ENCODE peak calls at places on chromosome 22, in four cellular contexts. U is NT2/D1, J is IMR-90, K is MM.1S. P is an unnamed sample.

GRCh38 chr22:43152001-43152354 is 619 bp downstream of the TSPO start:
- DNase-seq in J (no peak), K (no peak), U (no peak), P (no peak)

GRCh38 chr22:46262449-46263207 is 515 bp downstream of the PKDREJ start:
- DNase-seq in J (peak), U (peak), K (no peak), P (peak)

GRCh38 chr22:43128928-43129424 is 14.2 kb downstream of the MCAT start:
- DNase-seq in K (peak), U (no peak), J (no peak), P (no peak)

GRCh38 chr22:21639359-21639758 is 2.7 kb upstream of the SDF2L1 start:
- DNase-seq in U (no peak), K (no peak), J (no peak), P (no peak)

GRCh38 chr22:24466831-24467249 is 28.3 kb upstream of the UPB1 start:
- DNase-seq in K (peak), U (peak), J (peak), P (peak)

GRCh38 chr22:30695871-30696655 is 1.4 kb downstream of the OSBP2 start:
- DNase-seq in J (no peak), K (no peak), U (no peak), P (no peak)

GRCh38 chr22:25354456-25354855 is 135.0 kb downstream of the CRYBB2 start:
- DNase-seq in U (no peak), J (no peak), K (no peak), P (no peak)

GRCh38 chr22:46001046-46001425 is 24.1 kb upstream of the WNT7B start:
- DNase-seq in U (no peak), J (no peak), K (no peak), P (no peak)

GRCh38 chr22:47379037-47379436 is 616.6 kb downstream of the TBC1D22A start:
- DNase-seq in K (no peak), J (no peak), U (no peak), P (no peak)

GRCh38 chr22:28146401-28147304 is 227.6 kb upstream of the PITPNB start:
- DNase-seq in K (peak), J (no peak), U (no peak), P (peak)

GRCh38 chr22:36741204-36741793 is 34.6 kb downstream of the IFT27 start:
- DNase-seq in K (peak), J (no peak), U (peak), P (no peak)

GRCh38 chr22:36419912-36420882 is 32.4 kb upstream of the MYH9 start:
- DNase-seq in K (no peak), U (no peak), J (no peak), P (no peak)

GRCh38 chr22:17990167-17990566 is 34.2 kb downstream of the MICAL3 start:
- DNase-seq in K (no peak), U (no peak), J (no peak), P (peak)

GRCh38 chr22:31150615-31151014 is 9.4 kb upstream of the RNF185 start:
- DNase-seq in J (no peak), U (no peak), K (no peak), P (no peak)

GRCh38 chr22:36177160-36177559 is 16.6 kb upstream of the APOL3 start:
- DNase-seq in J (no peak), K (no peak), U (no peak), P (no peak)

GRCh38 chr22:22168190-22168940 is 76.2 kb upstream of the VPREB1 start:
- DNase-seq in J (peak), K (peak), U (no peak), P (peak)

GRCh38 chr22:49133541-49133940 is 694.1 kb downstream of the BRD1 start:
- DNase-seq in J (no peak), K (no peak), U (no peak), P (no peak)

GRCh38 chr22:25782831-25783230 is 40.8 kb downstream of the MYO18B start:
- DNase-seq in J (no peak), U (no peak), K (no peak), P (no peak)

GRCh38 chr22:27790396-27791216 is 10.9 kb downstream of the MN1 start:
- DNase-seq in J (no peak), U (no peak), K (no peak), P (peak)

GRCh38 chr22:27195104-27195503 is 537.7 kb downstream of the MIAT start:
- DNase-seq in K (no peak), U (no peak), J (peak), P (no peak)

GRCh38 chr22:17785185-17786184 is 11.2 kb upstream of the BID start:
- DNase-seq in K (peak), J (no peak), U (no peak), P (no peak)

GRCh38 chr22:50399751-50400331 is 56.7 kb downstream of the PPP6R2 start:
- DNase-seq in J (no peak), U (peak), K (no peak), P (no peak)

GRCh38 chr22:24727218-24727851 is 47.2 kb downstream of the PIWIL3 start:
- DNase-seq in K (no peak), U (no peak), J (peak), P (peak)

GRCh38 chr22:24271406-24271760 is 752 bp downstream of the SPECC1L start:
- DNase-seq in K (no peak), U (no peak), J (peak), P (peak)

GRCh38 chr22:46596819-46597218 is 23.4 kb upstream of the GRAMD4 start:
- DNase-seq in U (no peak), J (no peak), K (no peak), P (no peak)

GRCh38 chr22:17734197-17734596 is 40.1 kb downstream of the BID start:
- DNase-seq in J (peak), K (no peak), U (no peak), P (peak)

GRCh38 chr22:47606426-47606825 is 844.0 kb downstream of the TBC1D22A start:
- DNase-seq in K (no peak), J (no peak), U (no peak), P (no peak)

GRCh38 chr22:41367680-41368542 is 13.8 kb upstream of the TEF start:
- DNase-seq in K (no peak), U (no peak), J (peak), P (peak)

GRCh38 chr22:47055921-47056320 is 293.5 kb downstream of the TBC1D22A start:
- DNase-seq in U (no peak), J (no peak), K (no peak), P (no peak)

GRCh38 chr22:44172370-44173108 is 8.2 kb upstream of the PARVG start:
- DNase-seq in J (no peak), U (no peak), K (no peak), P (no peak)

GRCh38 chr22:47266329-47266728 is 503.9 kb downstream of the TBC1D22A start:
- DNase-seq in J (no peak), K (no peak), U (no peak), P (no peak)

GRCh38 chr22:43050995-43051394 is 36.0 kb upstream of the PACSIN2 start:
- DNase-seq in U (no peak), J (no peak), K (no peak), P (no peak)

GRCh38 chr22:17648564-17648963 is 10.0 kb downstream of the BCL2L13 start:
- DNase-seq in K (no peak), U (no peak), J (no peak), P (no peak)

GRCh38 chr22:49264696-49265095 is 563.0 kb downstream of the BRD1 start:
- DNase-seq in U (no peak), J (no peak), K (no peak), P (no peak)

GRCh38 chr22:36732609-36733008 is 29.1 kb upstream of the CACNG2 start:
- DNase-seq in J (no peak), U (no peak), K (no peak), P (no peak)

GRCh38 chr22:45891996-45892621 is 84.9 kb downstream of the WNT7B start:
- DNase-seq in J (no peak), U (no peak), K (no peak), P (no peak)

GRCh38 chr22:37419916-37420655 is 7.2 kb downstream of the ELFN2 start:
- DNase-seq in U (no peak), J (peak), K (peak), P (peak)

GRCh38 chr22:44341431-44342346 is 28.9 kb upstream of the SHISAL1 start:
- DNase-seq in J (peak), U (peak), K (no peak), P (peak)

DNA sequence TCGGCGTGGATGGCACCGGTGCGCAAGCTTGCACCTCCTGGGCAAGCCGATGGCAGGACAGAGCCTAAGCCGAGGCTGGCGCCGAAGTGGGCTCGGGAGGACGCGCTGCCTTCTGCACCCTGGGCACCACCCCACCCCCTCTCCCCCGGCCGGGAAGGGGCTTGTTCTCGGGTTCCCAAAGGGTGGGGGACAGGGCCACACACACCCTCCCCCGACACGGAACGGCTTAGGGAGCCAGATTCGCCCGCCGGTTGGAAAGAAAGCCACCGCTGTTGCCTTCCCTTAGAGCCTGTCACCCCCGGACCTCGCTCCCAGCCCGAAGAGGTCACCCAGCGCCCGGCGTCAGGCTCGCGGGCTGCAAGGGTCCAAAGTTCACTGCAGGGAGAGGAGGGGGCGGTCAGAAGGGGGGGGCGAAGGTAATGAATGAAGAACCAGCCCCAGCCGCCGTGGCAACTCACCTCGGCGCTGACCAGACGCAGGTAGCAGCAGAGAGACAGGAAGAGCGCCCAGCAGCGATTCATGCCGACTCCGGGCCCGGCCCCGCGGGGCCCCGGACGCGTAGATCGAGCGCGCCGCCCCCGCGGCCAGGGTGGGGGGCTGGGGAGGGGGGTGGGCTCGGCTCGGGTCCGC is 1.2 kb downstream of the PDGFB start:
- DNase-seq in U (no peak), J (no peak), K (peak), P (no peak)
- H3K9ac ChIP-seq in U (peak), J (no peak), K (peak), P (no peak)

GRCh38 chr22:23178512-23179254 is 1.6 kb upstream of the BCR start:
- DNase-seq in K (peak), U (peak), J (peak), P (no peak)
- H3K9ac ChIP-seq in K (peak), U (peak), J (no peak), P (no peak)

GRCh38 chr22:29443452-29443851 is 5.1 kb downstream of the RFPL1 start:
- DNase-seq in U (no peak), J (no peak), K (no peak), P (no peak)

GRCh38 chr22:29445508-29445907 is 7.1 kb downstream of the RFPL1 start:
- DNase-seq in K (no peak), J (no peak), U (no peak), P (no peak)

GRCh38 chr22:29443861-29444431 is 5.6 kb downstream of the RFPL1 start:
- DNase-seq in U (no peak), K (no peak), J (no peak), P (no peak)

GRCh38 chr22:29442976-29443375 is 4.6 kb downstream of the RFPL1 start:
- DNase-seq in J (no peak), U (no peak), K (no peak), P (no peak)
- H3K9ac ChIP-seq in J (no peak), U (no peak), K (no peak), P (no peak)

GRCh38 chr22:19892925-19893324 is 38.3 kb upstream of the GNB1L start:
- DNase-seq in J (peak), K (no peak), U (no peak), P (no peak)
- H3K9ac ChIP-seq in J (no peak), K (no peak), U (no peak), P (no peak)

P was measured in astrocyte.